ENCODE peak calls at places on chromosomes 4 and X, in five cellular contexts. Y is GM23248; J is naive thymus-derived CD4-positive, alpha-beta T cell; K is WERI-Rb-1; P is left lung. C is an unnamed sample.

GRCh38 chr4:82429728-82430192 is 502 bp downstream of the HNRNPDL start:
- DNase-seq in P (peak; percentile 81), Y (peak; percentile 81), J (no peak), K (no peak), C (no peak)

GRCh38 chr4:163544407-163545038 is 50.0 kb downstream of the TMA16 start:
- DNase-seq in J (no peak), P (peak; percentile 60), K (peak; percentile 77), Y (peak; percentile 75), C (peak; percentile 54)

GRCh38 chr4:147655639-147656038 is 28.3 kb downstream of the PRMT9 start:
- DNase-seq in J (no peak), Y (no peak), K (no peak), P (no peak), C (no peak)

GRCh38 chr4:177455591-177455990 is 13.4 kb upstream of the AGA start:
- DNase-seq in P (no peak), Y (no peak), J (no peak), K (no peak), C (no peak)

GRCh38 chr4:48375651-48376291 is 34.4 kb downstream of the SLAIN2 start:
- DNase-seq in J (no peak), P (peak; percentile 45), Y (peak; percentile 80), K (no peak), C (no peak)

GRCh38 chrX:115949900-115950822 is 220.4 kb upstream of the AGTR2 start:
- DNase-seq in K (peak; percentile 95), J (peak; percentile 22), P (no peak), Y (no peak), C (peak; percentile 47)

GRCh38 chr4:15078682-15079642 is 76.7 kb downstream of the CPEB2 start:
- DNase-seq in K (no peak), J (no peak), Y (peak; percentile 71), P (no peak), C (no peak)

GRCh38 chr4:188387134-188387791 is 248.0 kb downstream of the TRIML1 start:
- DNase-seq in Y (no peak), J (no peak), K (no peak), P (no peak), C (no peak)

GRCh38 chr4:86307432-86307831 is 52.4 kb downstream of the MAPK10 start:
- DNase-seq in K (no peak), P (no peak), J (no peak), Y (peak; percentile 62), C (no peak)

GRCh38 chr4:87120411-87121162 is 99.8 kb downstream of the KLHL8 start:
- DNase-seq in Y (no peak), K (no peak), P (peak; percentile 68), J (no peak), C (no peak)

GRCh38 chr4:84498203-84499026 is 677 bp downstream of the NKX6-1 start:
- DNase-seq in K (no peak), P (no peak), Y (peak; percentile 67), J (no peak), C (no peak)

GRCh38 chr4:110154586-110154985 is 43.8 kb downstream of the ELOVL6 start:
- DNase-seq in K (no peak), P (no peak), Y (no peak), J (no peak), C (peak; percentile 5)

GRCh38 chr4:99960648-99961047 is 10.6 kb upstream of the H2AZ1 start:
- DNase-seq in K (no peak), Y (peak; percentile 7), J (no peak), P (no peak), C (no peak)

GRCh38 chrX:75781618-75782017 is 3.4 kb downstream of the MAGEE2 start:
- DNase-seq in K (no peak), J (no peak), Y (peak; percentile 10), P (no peak), C (no peak)

GRCh38 chrX:38326086-38326485 is 1.2 kb downstream of the RPGR start:
- DNase-seq in P (no peak), J (no peak), Y (peak; percentile 14), K (no peak), C (no peak)

GRCh38 chrX:69060631-69061408 is 104.4 kb downstream of the PJA1 start:
- DNase-seq in J (no peak), P (no peak), K (peak; percentile 48), Y (peak; percentile 30), C (no peak)

GRCh38 chrX:115408736-115409390 is 119.3 kb downstream of the LUZP4 start:
- DNase-seq in K (no peak), P (no peak), Y (peak; percentile 22), J (no peak), C (no peak)

GRCh38 chrX:23742174-23742692 is 843 bp downstream of the ACOT9 start:
- DNase-seq in Y (peak; percentile 83), K (peak; percentile 20), P (no peak), J (no peak), C (peak; percentile 34)

GRCh38 chrX:71285929-71286328 is 2.5 kb downstream of the NONO start:
- DNase-seq in J (no peak), K (no peak), P (no peak), Y (no peak), C (no peak)
- H3K4me3 ChIP-seq in J (peak overlapping the region; percentile 88), K (peak overlapping the region; percentile 72), P (peak overlapping the region; percentile 64), Y (peak overlapping the region; percentile 95), C (peak overlapping the region; percentile 82)

GRCh38 chrX:11426712-11427081 is 133.5 kb downstream of the AMELX start:
- DNase-seq in P (no peak), Y (no peak), K (no peak), J (no peak), C (no peak)
- H3K4me3 ChIP-seq in P (peak overlapping the region; percentile 35), Y (peak overlapping the region; percentile 71), K (no peak overlapping the region), J (no peak overlapping the region), C (peak overlapping the region; percentile 64)

GRCh38 chrX:153765138-153766079 is 1.4 kb downstream of the PLXNB3 start:
- DNase-seq in K (peak; percentile 12), J (no peak), Y (peak; percentile 56), P (no peak), C (no peak)

GRCh38 chrX:153764786-153765137 is 713 bp downstream of the PLXNB3 start:
- DNase-seq in Y (no peak), K (no peak), J (no peak), P (no peak), C (peak; percentile 6)

GRCh38 chrX:153767674-153768055 is 3.6 kb downstream of the PLXNB3 start:
- DNase-seq in Y (no peak), J (no peak), P (no peak), K (peak; percentile 6), C (peak; percentile 6)

GRCh38 chrX:153766871-153767673 is 3.0 kb downstream of the PLXNB3 start:
- DNase-seq in Y (no peak), J (no peak), P (no peak), K (peak; percentile 11), C (peak; percentile 6)

DNA sequence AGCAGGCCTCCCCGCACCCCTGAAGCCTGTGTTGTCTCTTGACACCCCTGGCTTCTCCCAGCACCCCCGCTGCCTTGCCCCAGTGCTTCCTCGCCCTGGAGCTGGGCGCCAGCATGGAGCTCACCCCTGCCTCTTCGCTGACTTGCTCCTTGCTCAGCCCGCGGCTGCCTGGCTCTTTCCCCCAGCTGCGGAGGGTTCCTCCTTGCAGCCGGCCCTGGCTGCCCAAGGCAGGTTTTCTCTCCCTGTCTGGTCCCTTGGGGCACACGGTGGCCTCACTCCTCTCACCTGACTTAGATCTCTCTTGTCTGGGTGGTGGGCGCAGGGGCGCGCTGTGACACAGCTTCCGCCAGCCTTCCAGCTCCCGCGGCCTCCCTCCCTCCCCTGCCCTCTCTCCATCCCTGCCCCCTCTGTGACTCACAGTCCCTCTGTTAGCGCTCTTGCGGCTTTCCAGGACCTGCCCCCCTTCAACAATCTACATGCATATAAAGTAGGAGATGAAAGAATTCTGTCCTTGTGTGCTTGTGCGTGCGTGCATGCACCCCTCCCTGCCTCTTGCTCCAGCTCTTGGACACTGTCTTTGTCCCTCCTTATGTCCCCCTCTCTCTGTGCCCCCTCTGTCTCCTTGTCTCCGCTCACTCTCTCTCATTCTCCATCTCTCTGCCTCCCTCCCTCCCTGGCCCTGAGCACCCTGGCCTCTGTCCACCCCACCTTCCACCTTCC is 2.2 kb downstream of the PLXNB3 start:
- DNase-seq in K (peak; percentile 36), Y (peak; percentile 82), J (no peak), P (no peak), C (peak; percentile 13)
- H3K4me3 ChIP-seq in K (no peak overlapping the region), Y (peak overlapping the region; percentile 73), J (no peak overlapping the region), P (no peak overlapping the region), C (no peak overlapping the region)

GRCh38 chrX:103092942-103093341 is at the start of gene NXF3:
- DNase-seq in P (no peak), K (no peak), J (no peak), Y (peak; percentile 16), C (no peak)
- H3K4me3 ChIP-seq in P (no peak within 1 kb of the TSS), K (no peak within 1 kb of the TSS), J (no peak within 1 kb of the TSS), Y (peak within 1 kb of the TSS; percentile 29), C (no peak within 1 kb of the TSS)

GRCh38 chr4:169250796-169251195 is 20.0 kb downstream of the SH3RF1 start:
- DNase-seq in K (no peak), J (no peak), Y (no peak), P (no peak), C (no peak)
- H3K4me3 ChIP-seq in K (no peak overlapping the region), J (no peak overlapping the region), Y (no peak overlapping the region), P (no peak overlapping the region), C (no peak overlapping the region)

C was measured in GM06990.